ENCODE peak calls at places on chromosomes 2 and 18, in five cellular contexts. One of them, this sample, is unnamed.

GRCh38 chr18:24072743-24073142 is 58.2 kb downstream of the TTC39C start:
- DNase-seq in GM12892: no peak
- DNase-seq in tibial nerve: no peak
- DNase-seq in stomach: no peak
- DNase-seq in Peyer's patch: no peak
- DNase-seq in this sample: no peak

GRCh38 chr18:7272268-7273049 is 41.6 kb downstream of the LRRC30 start:
- DNase-seq in Peyer's patch: no peak
- DNase-seq in GM12892: no peak
- DNase-seq in tibial nerve: peak
- DNase-seq in stomach: peak
- DNase-seq in this sample: peak

GRCh38 chr2:164992818-164993217 is 37.5 kb upstream of the SLC38A11 start:
- DNase-seq in tibial nerve: peak
- DNase-seq in stomach: peak
- DNase-seq in GM12892: no peak
- DNase-seq in Peyer's patch: peak
- DNase-seq in this sample: no peak

GRCh38 chr18:42310956-42311355 is 355.9 kb downstream of the PIK3C3 start:
- DNase-seq in tibial nerve: peak
- DNase-seq in Peyer's patch: no peak
- DNase-seq in stomach: no peak
- DNase-seq in GM12892: no peak
- DNase-seq in this sample: no peak

GRCh38 chr2:231535961-231536360 is 5.7 kb upstream of the NMUR1 start:
- DNase-seq in tibial nerve: no peak
- DNase-seq in GM12892: no peak
- DNase-seq in stomach: no peak
- DNase-seq in Peyer's patch: no peak
- DNase-seq in this sample: no peak

GRCh38 chr2:18836436-18836835 is 247.1 kb upstream of the NT5C1B start:
- DNase-seq in stomach: no peak
- DNase-seq in GM12892: no peak
- DNase-seq in Peyer's patch: no peak
- DNase-seq in tibial nerve: no peak
- DNase-seq in this sample: no peak

GRCh38 chr2:65436169-65436824 is 3.9 kb upstream of the SPRED2 start:
- DNase-seq in Peyer's patch: peak
- DNase-seq in tibial nerve: peak
- DNase-seq in stomach: peak
- DNase-seq in GM12892: peak
- DNase-seq in this sample: peak

GRCh38 chr2:33457588-33458247 is 18.7 kb upstream of the RASGRP3 start:
- DNase-seq in Peyer's patch: no peak
- DNase-seq in tibial nerve: no peak
- DNase-seq in GM12892: no peak
- DNase-seq in stomach: no peak
- DNase-seq in this sample: no peak

GRCh38 chr2:111702119-111702808 is 181.7 kb downstream of the ANAPC1 start:
- DNase-seq in GM12892: peak
- DNase-seq in stomach: peak
- DNase-seq in tibial nerve: no peak
- DNase-seq in Peyer's patch: peak
- DNase-seq in this sample: no peak

GRCh38 chr18:75681538-75682115 is 254.1 kb upstream of the SMIM21 start:
- DNase-seq in Peyer's patch: no peak
- DNase-seq in GM12892: no peak
- DNase-seq in tibial nerve: no peak
- DNase-seq in stomach: no peak
- DNase-seq in this sample: no peak

GRCh38 chr2:29066989-29067605 is 7.2 kb downstream of the PCARE start:
- DNase-seq in GM12892: no peak
- DNase-seq in stomach: no peak
- DNase-seq in tibial nerve: no peak
- DNase-seq in Peyer's patch: no peak
- DNase-seq in this sample: no peak

GRCh38 chr2:234099266-234099665 is 48.8 kb downstream of the SPP2 start:
- DNase-seq in stomach: no peak
- DNase-seq in tibial nerve: no peak
- DNase-seq in Peyer's patch: no peak
- DNase-seq in GM12892: no peak
- DNase-seq in this sample: no peak

GRCh38 chr2:140454717-140455116 is 1674.5 kb upstream of the NXPH2 start:
- DNase-seq in GM12892: no peak
- DNase-seq in tibial nerve: no peak
- DNase-seq in stomach: no peak
- DNase-seq in Peyer's patch: no peak
- DNase-seq in this sample: no peak

GRCh38 chr2:174138161-174138560 is 110.2 kb downstream of the OLA1 start:
- DNase-seq in stomach: no peak
- DNase-seq in Peyer's patch: no peak
- DNase-seq in tibial nerve: no peak
- DNase-seq in GM12892: no peak
- DNase-seq in this sample: no peak

GRCh38 chr2:42117923-42118758 is 51.0 kb upstream of the EML4 start:
- DNase-seq in tibial nerve: no peak
- DNase-seq in GM12892: no peak
- DNase-seq in Peyer's patch: no peak
- DNase-seq in stomach: no peak
- DNase-seq in this sample: no peak

GRCh38 chr2:150549381-150549780 is 61.9 kb upstream of the RND3 start:
- DNase-seq in Peyer's patch: no peak
- DNase-seq in GM12892: no peak
- DNase-seq in stomach: no peak
- DNase-seq in tibial nerve: no peak
- DNase-seq in this sample: no peak

GRCh38 chr18:73047688-73048087 is 179.9 kb upstream of the NETO1 start:
- DNase-seq in GM12892: no peak
- DNase-seq in tibial nerve: no peak
- DNase-seq in Peyer's patch: no peak
- DNase-seq in stomach: no peak
- DNase-seq in this sample: no peak

GRCh38 chr2:25030702-25031101 is 11.2 kb upstream of the EFR3B start:
- DNase-seq in Peyer's patch: no peak
- DNase-seq in GM12892: no peak
- DNase-seq in stomach: no peak
- DNase-seq in tibial nerve: no peak
- DNase-seq in this sample: no peak

GRCh38 chr2:128726221-128726620 is 407.6 kb upstream of the HS6ST1 start:
- DNase-seq in GM12892: no peak
- DNase-seq in Peyer's patch: no peak
- DNase-seq in stomach: no peak
- DNase-seq in tibial nerve: no peak
- DNase-seq in this sample: no peak

GRCh38 chr2:128726911-128727310 is 408.2 kb upstream of the HS6ST1 start:
- DNase-seq in GM12892: no peak
- DNase-seq in Peyer's patch: no peak
- DNase-seq in tibial nerve: no peak
- DNase-seq in stomach: no peak
- DNase-seq in this sample: no peak

GRCh38 chr2:128724994-128725393 is 406.3 kb upstream of the HS6ST1 start:
- DNase-seq in tibial nerve: no peak
- DNase-seq in Peyer's patch: no peak
- DNase-seq in GM12892: no peak
- DNase-seq in stomach: no peak
- DNase-seq in this sample: no peak

GRCh38 chr2:128722469-128722868 is 403.8 kb upstream of the HS6ST1 start:
- DNase-seq in GM12892: no peak
- DNase-seq in tibial nerve: no peak
- DNase-seq in Peyer's patch: no peak
- DNase-seq in stomach: no peak
- DNase-seq in this sample: no peak

DNA sequence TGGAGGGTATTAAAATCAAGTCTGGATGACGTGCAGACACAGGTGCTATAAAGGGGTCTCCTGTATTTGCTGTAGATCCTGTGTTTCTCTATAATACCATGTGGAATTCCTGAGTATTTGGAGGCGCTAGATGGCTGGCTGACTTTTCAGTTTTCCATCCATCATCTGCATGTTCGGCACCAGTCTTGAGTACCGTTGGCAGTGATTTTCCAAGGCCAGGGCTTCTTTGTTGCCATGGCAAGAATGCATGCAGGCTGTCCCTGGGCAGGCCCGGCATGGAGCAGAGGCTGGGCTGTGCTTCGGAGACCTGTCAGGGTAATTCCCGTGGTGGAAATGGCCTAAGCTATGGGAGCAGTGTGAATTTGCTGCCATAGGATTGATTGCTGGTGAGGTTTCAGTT is 405.9 kb upstream of the HS6ST1 start:
- DNase-seq in stomach: no peak
- DNase-seq in Peyer's patch: no peak
- DNase-seq in tibial nerve: no peak
- DNase-seq in GM12892: no peak
- DNase-seq in this sample: no peak
- TF ChIP-seq POLR2A in stomach: no peak
- TF ChIP-seq POLR2A in Peyer's patch: no peak
- TF ChIP-seq POLR2A in tibial nerve: no peak
- TF ChIP-seq POLR2A in GM12892: no peak
- TF ChIP-seq POLR2A in this sample: no peak

DNA sequence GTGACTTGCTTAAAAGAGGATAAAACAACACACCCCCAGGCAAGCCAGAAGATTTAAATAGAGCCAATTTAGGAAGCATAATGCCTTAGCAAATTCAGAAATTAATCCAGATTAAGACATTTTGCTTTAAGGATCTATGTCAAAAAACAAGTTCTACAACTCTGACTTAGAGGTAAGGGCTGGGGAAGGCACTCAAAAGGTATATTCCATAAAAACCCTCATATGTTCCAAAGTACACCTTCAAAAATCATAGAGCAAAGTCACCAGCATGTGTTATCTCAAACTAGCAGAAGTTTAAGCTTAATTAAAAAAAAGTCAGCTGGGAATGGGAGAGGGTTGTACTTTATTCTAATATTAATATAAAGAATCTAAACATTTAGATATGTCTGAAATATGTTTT is 206.4 kb downstream of the NOL4 start:
- DNase-seq in stomach: no peak
- DNase-seq in GM12892: no peak
- DNase-seq in Peyer's patch: no peak
- DNase-seq in tibial nerve: no peak
- DNase-seq in this sample: no peak
- TF ChIP-seq POLR2A in stomach: no peak
- TF ChIP-seq POLR2A in GM12892: no peak
- TF ChIP-seq POLR2A in Peyer's patch: no peak
- TF ChIP-seq POLR2A in tibial nerve: no peak
- TF ChIP-seq POLR2A in this sample: no peak

GRCh38 chr2:238183846-238184245 is 19.6 kb downstream of the ILKAP start:
- DNase-seq in GM12892: no peak
- DNase-seq in Peyer's patch: no peak
- DNase-seq in stomach: no peak
- DNase-seq in tibial nerve: no peak
- DNase-seq in this sample: no peak

GRCh38 chr2:238190445-238190844 is 13.1 kb downstream of the ILKAP start:
- DNase-seq in tibial nerve: no peak
- DNase-seq in Peyer's patch: no peak
- DNase-seq in GM12892: no peak
- DNase-seq in stomach: no peak
- DNase-seq in this sample: no peak

GRCh38 chr2:238182362-238182761 is 21.1 kb downstream of the ILKAP start:
- DNase-seq in stomach: no peak
- DNase-seq in tibial nerve: no peak
- DNase-seq in Peyer's patch: no peak
- DNase-seq in GM12892: no peak
- DNase-seq in this sample: no peak

GRCh38 chr2:238187618-238188548 is 15.6 kb downstream of the ILKAP start:
- DNase-seq in tibial nerve: no peak
- DNase-seq in Peyer's patch: no peak
- DNase-seq in GM12892: no peak
- DNase-seq in stomach: no peak
- DNase-seq in this sample: no peak
- TF ChIP-seq POLR2A in tibial nerve: no peak
- TF ChIP-seq POLR2A in Peyer's patch: no peak
- TF ChIP-seq POLR2A in GM12892: no peak
- TF ChIP-seq POLR2A in stomach: no peak
- TF ChIP-seq POLR2A in this sample: no peak

DNA sequence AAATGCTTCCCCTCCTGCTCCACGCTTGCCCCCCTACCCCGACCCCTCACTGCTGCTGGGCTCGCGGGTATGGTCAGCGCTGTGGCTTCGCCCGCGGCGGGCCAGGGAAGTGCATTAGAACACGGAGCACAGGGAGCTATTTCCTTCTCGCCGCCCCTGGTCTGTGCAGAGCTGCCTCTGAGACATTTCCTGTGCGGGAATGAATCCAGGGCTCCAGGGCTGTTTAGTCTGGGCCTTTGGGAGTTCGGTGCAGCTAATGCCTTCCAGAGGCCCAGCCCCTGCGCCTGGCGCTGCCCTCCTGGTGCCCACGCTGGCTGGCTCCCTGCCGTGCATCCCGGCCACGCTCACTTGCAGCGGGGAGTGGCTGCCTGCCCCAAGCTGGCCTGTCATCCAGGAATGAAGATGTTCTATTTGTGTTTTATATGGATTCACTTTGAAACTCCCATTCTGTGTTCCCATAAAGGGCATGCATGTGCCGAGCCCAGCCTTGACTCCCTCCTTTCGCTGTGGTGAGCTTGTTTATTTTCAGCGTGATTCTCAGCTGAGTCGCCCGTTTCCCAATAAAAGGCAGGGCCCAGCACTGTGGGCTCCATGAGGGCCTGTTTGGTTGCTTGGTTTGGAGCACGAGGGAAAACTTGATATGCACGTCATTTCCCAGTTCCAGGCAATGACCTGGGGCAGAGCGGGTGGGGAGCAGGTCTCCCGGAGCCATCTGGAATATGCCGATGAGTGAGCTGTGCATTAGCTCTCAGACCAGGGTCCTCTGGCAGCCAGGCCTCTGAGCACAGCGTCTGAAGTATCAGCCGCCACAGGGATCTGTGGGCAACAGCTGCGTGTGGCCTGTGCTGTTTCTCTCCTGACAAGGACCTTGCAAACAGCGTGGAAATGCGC is 42.7 kb downstream of the SH3RF3 start:
- DNase-seq in stomach: peak
- DNase-seq in Peyer's patch: no peak
- DNase-seq in tibial nerve: peak
- DNase-seq in GM12892: no peak
- DNase-seq in this sample: peak
- TF ChIP-seq POLR2A in stomach: no peak
- TF ChIP-seq POLR2A in Peyer's patch: no peak
- TF ChIP-seq POLR2A in tibial nerve: no peak
- TF ChIP-seq POLR2A in GM12892: no peak
- TF ChIP-seq POLR2A in this sample: no peak

DNA sequence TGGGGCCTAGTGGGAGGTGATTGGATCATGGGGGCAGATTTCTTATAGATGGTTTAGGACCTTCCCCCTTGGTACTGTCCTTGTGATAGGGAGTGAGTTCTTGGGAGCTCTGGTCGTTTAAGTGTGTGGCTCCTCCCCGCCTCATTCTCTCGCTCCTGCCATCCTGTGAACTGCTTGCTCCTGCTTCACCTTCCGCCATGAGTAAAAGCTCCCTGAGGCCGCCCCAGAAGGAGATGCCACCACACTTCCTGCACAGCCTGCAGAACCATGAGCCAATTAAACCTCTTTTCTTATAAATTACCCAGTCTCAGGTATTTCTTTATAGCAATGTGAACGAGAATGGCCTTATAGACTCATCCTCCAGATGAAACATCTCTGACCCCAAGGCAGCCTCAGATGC is 101.5 kb downstream of the KCNF1 start:
- DNase-seq in GM12892: no peak
- DNase-seq in stomach: no peak
- DNase-seq in tibial nerve: no peak
- DNase-seq in Peyer's patch: no peak
- DNase-seq in this sample: no peak
- TF ChIP-seq POLR2A in GM12892: no peak
- TF ChIP-seq POLR2A in stomach: no peak
- TF ChIP-seq POLR2A in tibial nerve: no peak
- TF ChIP-seq POLR2A in Peyer's patch: no peak
- TF ChIP-seq POLR2A in this sample: no peak

GRCh38 chr2:130797493-130798435 is 39.0 kb upstream of the ARHGEF4 start:
- DNase-seq in Peyer's patch: peak
- DNase-seq in stomach: peak
- DNase-seq in tibial nerve: peak
- DNase-seq in GM12892: peak
- DNase-seq in this sample: peak
- TF ChIP-seq POLR2A in Peyer's patch: peak
- TF ChIP-seq POLR2A in stomach: no peak
- TF ChIP-seq POLR2A in tibial nerve: peak
- TF ChIP-seq POLR2A in GM12892: no peak
- TF ChIP-seq POLR2A in this sample: peak